ENCODE peak calls at places on chromosomes 6 and 20, in four cellular contexts. H is prostate gland, J is astrocyte, A is HEK293T. O is an unnamed sample.

GRCh38 chr20:41650221-41650948 is 32.2 kb upstream of the CHD6 start:
- DNase-seq in H (peak), J (no peak), A (no peak), O (no peak)

GRCh38 chr6:31092238-31092637 is 20.1 kb downstream of the C6orf15 start:
- DNase-seq in H (no peak), J (no peak), A (no peak), O (no peak)

GRCh38 chr6:31352497-31353368 is 4.2 kb downstream of the HLA-B start:
- DNase-seq in H (no peak), J (no peak), A (no peak), O (peak)

GRCh38 chr6:23137596-23137995 is 568.2 kb downstream of the HDGFL1 start:
- DNase-seq in H (no peak), J (peak), A (no peak), O (no peak)

GRCh38 chr6:80143312-80143960 is 37.0 kb downstream of the BCKDHB start:
- DNase-seq in H (peak), J (peak), A (no peak), O (no peak)

GRCh38 chr6:55011034-55011433 is 163.3 kb upstream of the HCRTR2 start:
- DNase-seq in H (no peak), J (no peak), A (no peak), O (no peak)

GRCh38 chr6:167047554-167047953 is 48.4 kb downstream of the CEP43 start:
- DNase-seq in H (no peak), J (no peak), A (no peak), O (peak)

GRCh38 chr20:37297066-37297736 is 7.7 kb downstream of the MANBAL start:
- DNase-seq in H (peak), J (peak), A (no peak), O (no peak)

GRCh38 chr6:43009124-43009523 is 4.6 kb downstream of the MEA1 start:
- DNase-seq in H (peak), J (no peak), A (peak), O (no peak)

GRCh38 chr20:45998337-45998736 is 10.4 kb upstream of the MMP9 start:
- DNase-seq in H (no peak), J (no peak), A (no peak), O (no peak)

GRCh38 chr6:149723771-149724417 is 6.0 kb upstream of the LATS1 start:
- DNase-seq in H (peak), J (peak), A (peak), O (peak)

GRCh38 chr6:168601101-168601500 is 160.1 kb downstream of the SMOC2 start:
- DNase-seq in H (no peak), J (no peak), A (no peak), O (no peak)

GRCh38 chr6:1125297-1125696 is 186.6 kb upstream of the FOXQ1 start:
- DNase-seq in H (no peak), J (no peak), A (no peak), O (no peak)

GRCh38 chr6:87139236-87139635 is 16.1 kb upstream of the ZNF292 start:
- DNase-seq in H (peak), J (peak), A (peak), O (peak)

GRCh38 chr6:31076611-31077010 is 35.8 kb downstream of the C6orf15 start:
- DNase-seq in H (no peak), J (no peak), A (no peak), O (no peak)

GRCh38 chr6:139996253-139996834 is 621.9 kb upstream of the CITED2 start:
- DNase-seq in H (no peak), J (no peak), A (peak), O (no peak)

GRCh38 chr6:168308390-168309144 is 11.0 kb downstream of the DACT2 start:
- DNase-seq in H (no peak), J (no peak), A (no peak), O (no peak)

GRCh38 chr6:3438190-3439167 is 18.4 kb downstream of the SLC22A23 start:
- DNase-seq in H (peak), J (peak), A (peak), O (no peak)

GRCh38 chr6:81944661-81945060 is 192.2 kb upstream of the TENT5A start:
- DNase-seq in H (no peak), J (no peak), A (no peak), O (no peak)

GRCh38 chr6:140541288-140541687 is 1166.8 kb upstream of the CITED2 start:
- DNase-seq in H (no peak), J (peak), A (no peak), O (no peak)

GRCh38 chr20:4110885-4111284 is 95.5 kb upstream of the RNF24 start:
- DNase-seq in H (no peak), J (no peak), A (no peak), O (no peak)

GRCh38 chr6:32127409-32127716 is 683 bp downstream of the ATF6B start:
- DNase-seq in H (no peak), J (no peak), A (no peak), O (no peak)

GRCh38 chr6:5956939-5957338 is 49.8 kb downstream of the NRN1 start:
- DNase-seq in H (no peak), J (no peak), A (no peak), O (no peak)